ENCODE peak calls at places on chromosomes 4 and X, in six cellular contexts. S, K, O, P, L and D are unnamed samples.

GRCh38 chr4:76458829-76459228 is 23.8 kb downstream of the SHROOM3 start:
- DNase-seq in O (peak; percentile 71), K (no peak), S (no peak), L (no peak), P (no peak), D (no peak)

GRCh38 chr4:99652596-99653436 is 4.8 kb downstream of the C4orf54 start:
- DNase-seq in S (no peak), K (no peak), L (no peak), O (no peak), P (no peak), D (no peak)

GRCh38 chr4:76106442-76106841 is 31.9 kb downstream of the ART3 start:
- DNase-seq in O (no peak), L (no peak), P (no peak), K (no peak), S (no peak), D (no peak)

GRCh38 chr4:1746265-1746691 is 25.0 kb downstream of the TACC3 start:
- DNase-seq in K (peak; percentile 74), O (peak; percentile 99), P (peak; percentile 68), L (peak; percentile 82), S (peak; percentile 63), D (peak; percentile 68)

GRCh38 chr4:52173470-52174055 is 122.5 kb downstream of the SPATA18 start:
- DNase-seq in K (peak; percentile 70), P (peak; percentile 63), L (peak; percentile 33), O (no peak), S (peak; percentile 69), D (no peak)

GRCh38 chrX:132227383-132228112 is 8.3 kb upstream of the RAP2C start:
- DNase-seq in S (no peak), L (no peak), P (no peak), O (no peak), K (no peak), D (no peak)

GRCh38 chr4:183100827-183101226 is 1.8 kb downstream of the WWC2 start:
- DNase-seq in O (no peak), P (no peak), L (no peak), K (no peak), S (no peak), D (no peak)

GRCh38 chrX:122094611-122095010 is 1047.2 kb downstream of the GLUD2 start:
- DNase-seq in O (no peak), P (no peak), S (no peak), K (no peak), L (no peak), D (no peak)

GRCh38 chr4:53702334-53703266 is 111.3 kb upstream of the LNX1 start:
- DNase-seq in S (peak; percentile 88), K (peak; percentile 88), L (peak; percentile 84), O (peak; percentile 76), P (peak; percentile 92), D (no peak)

GRCh38 chr4:38193464-38193863 is 233.3 kb downstream of the PTTG2 start:
- DNase-seq in P (no peak), L (no peak), K (no peak), O (no peak), S (no peak), D (no peak)

GRCh38 chr4:40592034-40592433 is 37.6 kb downstream of the RBM47 start:
- DNase-seq in L (no peak), S (no peak), P (no peak), K (no peak), O (no peak), D (no peak)

GRCh38 chrX:129188223-129188622 is 335.1 kb downstream of the SMARCA1 start:
- DNase-seq in O (peak; percentile 88), L (no peak), S (no peak), P (no peak), K (no peak), D (peak; percentile 47)

GRCh38 chrX:29478336-29479069 is 736.9 kb upstream of the MAGEB2 start:
- DNase-seq in P (no peak), K (no peak), L (no peak), O (peak; percentile 66), S (peak; percentile 2), D (peak; percentile 18)

GRCh38 chrX:42930951-42931350 is 153.0 kb upstream of the PPP1R2C start:
- DNase-seq in K (no peak), L (no peak), S (no peak), O (no peak), P (no peak), D (no peak)

GRCh38 chr4:167715176-167715575 is 377.2 kb upstream of the ANXA10 start:
- DNase-seq in K (no peak), S (no peak), O (no peak), P (no peak), L (no peak), D (no peak)

GRCh38 chrX:19059063-19059462 is 63.2 kb downstream of the ADGRG2 start:
- DNase-seq in P (no peak), S (no peak), L (no peak), K (no peak), O (no peak), D (no peak)

GRCh38 chrX:44795945-44796450 is 47.8 kb upstream of the DUSP21 start:
- DNase-seq in S (no peak), K (no peak), P (no peak), O (no peak), L (no peak), D (no peak)

GRCh38 chr4:1976416-1977352 is 32.1 kb downstream of the NELFA start:
- DNase-seq in L (no peak), O (peak; percentile 39), S (no peak), P (no peak), K (peak; percentile 27), D (no peak)

GRCh38 chrX:41923925-41924693 is 755 bp upstream of the CASK start:
- DNase-seq in K (no peak), S (peak; percentile 3), L (peak; percentile 48), P (no peak), O (peak; percentile 65), D (no peak)

GRCh38 chrX:133297284-133297683 is 79.1 kb upstream of the TFDP3 start:
- DNase-seq in L (no peak), P (no peak), S (no peak), K (no peak), O (no peak), D (no peak)

GRCh38 chr4:26384380-26385057 is 63.7 kb downstream of the RBPJ start:
- DNase-seq in K (no peak), L (no peak), O (no peak), P (no peak), S (no peak), D (no peak)

GRCh38 chr4:20176881-20177280 is 74.8 kb upstream of the SLIT2 start:
- DNase-seq in K (no peak), O (no peak), P (no peak), S (no peak), L (no peak), D (no peak)

GRCh38 chrX:16239211-16239610 is 71.9 kb downstream of the MAGEB17 start:
- DNase-seq in S (no peak), K (no peak), L (no peak), O (no peak), P (no peak), D (no peak)

GRCh38 chrX:32582729-32583128 is 628.6 kb downstream of the DMD start:
- DNase-seq in K (no peak), O (no peak), S (no peak), P (no peak), L (no peak), D (peak; percentile 1)

GRCh38 chrX:319579-320125 is 1.1 kb upstream of the GTPBP6 start:
- DNase-seq in K (peak; percentile 70), P (no peak), O (no peak), S (no peak), L (peak; percentile 69), D (no peak)

DNA sequence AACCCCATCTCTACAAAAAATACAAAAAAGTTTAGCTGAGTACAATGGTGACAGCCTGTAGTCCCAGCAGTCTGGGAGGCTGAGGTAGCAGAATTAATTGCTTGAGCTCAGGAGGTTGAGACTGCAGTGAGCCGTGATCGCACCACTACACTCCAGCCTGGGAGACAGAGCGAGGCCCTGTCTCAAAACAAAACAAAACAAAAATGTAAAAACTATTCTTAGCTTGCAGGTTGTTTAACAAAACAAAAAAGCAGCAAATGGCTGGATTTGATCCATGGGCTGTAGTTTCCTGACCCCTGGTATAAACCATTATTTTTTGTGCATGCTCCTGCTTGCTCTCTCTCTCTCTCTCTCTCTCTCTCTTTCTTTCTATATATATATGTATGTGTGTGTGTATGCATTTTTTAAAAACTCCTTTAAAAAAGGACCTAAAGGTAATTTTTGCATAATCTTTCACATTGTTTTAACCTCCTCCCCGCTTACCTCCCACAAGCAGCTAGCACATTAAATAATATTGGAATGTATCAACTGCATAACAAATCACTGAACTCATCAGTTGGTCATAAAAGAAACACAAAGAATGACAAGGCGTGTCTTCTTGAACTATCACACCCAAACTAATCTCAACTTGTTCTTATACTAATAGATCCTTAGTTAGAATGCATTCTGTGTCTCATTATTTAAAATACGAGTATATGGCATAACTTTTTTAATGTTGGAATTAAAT is 4.8 kb downstream of the AREG start:
- DNase-seq in K (no peak), S (no peak), O (no peak), P (no peak), L (no peak), D (no peak)
- H3K4me1 ChIP-seq in K (no peaks in the 10 kb centered on the region), S (no peaks in the 10 kb centered on the region), O (no peaks in the 10 kb centered on the region), P (no peaks in the 10 kb centered on the region), L (no peaks in the 10 kb centered on the region), D (no peaks in the 10 kb centered on the region)

DNA sequence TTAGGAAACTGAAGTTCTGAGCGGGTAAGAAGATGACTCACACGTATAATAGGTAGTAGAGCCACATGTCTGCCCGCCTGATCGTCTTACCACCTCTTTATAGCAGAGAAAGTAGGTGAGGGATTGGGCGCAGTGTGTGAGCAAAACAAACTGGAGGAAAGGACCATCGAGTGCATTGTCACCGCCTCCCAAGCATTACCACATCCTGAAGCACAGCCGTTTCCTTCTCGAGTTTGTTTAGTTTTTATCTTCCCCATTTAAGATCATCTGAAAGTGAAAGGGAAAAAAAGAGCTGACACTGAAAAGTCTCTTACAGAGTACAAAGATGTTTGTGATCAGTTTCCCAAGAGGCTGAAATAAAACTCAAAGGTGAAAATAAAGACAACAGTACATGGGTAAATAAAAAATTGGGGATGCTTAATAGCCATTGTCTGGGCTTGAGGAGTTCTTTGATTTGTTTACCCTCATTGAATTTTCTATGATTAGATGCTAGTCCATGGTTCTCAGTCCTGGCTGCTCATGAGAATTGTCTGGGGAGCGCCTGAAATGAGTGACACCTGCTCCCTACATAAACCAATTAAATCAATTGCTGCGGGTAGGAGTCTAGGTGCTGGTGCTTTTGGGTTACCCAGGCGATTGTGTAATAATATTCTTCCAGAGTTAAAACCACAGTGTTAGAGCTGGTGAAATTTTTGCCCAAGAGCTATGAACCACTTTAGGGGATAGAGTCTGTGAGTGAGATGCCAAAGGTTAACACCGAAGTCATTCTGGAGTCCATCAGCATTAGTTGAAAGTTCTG is 15.0 kb downstream of the PDK3 start:
- DNase-seq in K (no peak), S (peak; percentile 16), O (no peak), P (peak; percentile 33), L (peak; percentile 51), D (no peak)
- H3K4me3 ChIP-seq in K (no peak overlapping the region), S (no peak overlapping the region), O (no peak overlapping the region), P (no peak overlapping the region), L (no peak overlapping the region), D (no peak overlapping the region)

GRCh38 chrX:49276207-49276606 is 6.6 kb downstream of the PPP1R3F start:
- DNase-seq in S (no peak), O (no peak), P (no peak), L (no peak), K (no peak), D (no peak)
- H3K4me1 ChIP-seq in S (peaks cover 30% of the 10 kb centered on the region), O (no peaks in the 10 kb centered on the region), P (peaks cover 27% of the 10 kb centered on the region), L (peaks cover 7% of the 10 kb centered on the region), K (peaks cover 2% of the 10 kb centered on the region), D (no peaks in the 10 kb centered on the region)

DNA sequence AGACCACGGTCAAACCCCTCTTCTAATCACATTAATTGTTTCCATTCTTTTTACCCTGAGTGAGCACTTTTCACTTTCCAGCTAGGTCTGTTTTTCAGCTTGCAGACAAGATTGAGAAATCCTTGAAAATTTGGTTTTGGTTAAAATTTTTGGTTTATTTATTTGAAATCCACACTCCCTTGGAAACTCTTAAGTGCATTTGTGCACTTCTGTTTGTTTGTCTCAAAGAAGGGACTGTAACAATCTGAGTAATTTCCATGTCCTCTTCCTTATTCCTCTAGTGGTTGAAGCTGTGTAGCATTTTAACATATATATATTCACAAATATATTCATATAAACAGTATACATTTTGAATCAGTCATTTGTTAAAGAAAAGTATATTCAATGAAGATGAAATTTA is 333.3 kb downstream of the ANK2 start:
- DNase-seq in O (no peak), P (no peak), L (no peak), K (no peak), S (no peak), D (no peak)
- H3K4me3 ChIP-seq in O (no peak overlapping the region), P (no peak overlapping the region), L (no peak overlapping the region), K (no peak overlapping the region), S (no peak overlapping the region), D (no peak overlapping the region)